ENCODE peak calls at places on chromosomes 7 and 10, in six cellular contexts. K, Q, V, Y, W and C are unnamed samples.

GRCh38 chr7:152989889-152990380 is 230.4 kb downstream of the ACTR3B start:
- DNase-seq in K (no peak), Q (no peak), V (no peak), Y (peak; percentile 3), W (no peak), C (peak; percentile 46)

GRCh38 chr10:27252267-27253000 is 11.8 kb upstream of the ACBD5 start:
- DNase-seq in K (peak; percentile 79), Q (peak; percentile 92), V (peak; percentile 29), Y (peak; percentile 58), W (peak; percentile 78), C (peak; percentile 35)

GRCh38 chr10:5873515-5873995 is 16.1 kb downstream of the ANKRD16 start:
- DNase-seq in K (peak; percentile 73), Q (peak; percentile 76), V (no peak), Y (peak; percentile 86), W (peak; percentile 36), C (peak; percentile 88)

GRCh38 chr10:95304463-95304862 is 13.7 kb upstream of the PDLIM1 start:
- DNase-seq in K (no peak), Q (no peak), V (no peak), Y (no peak), W (no peak), C (no peak)

GRCh38 chr7:42247301-42247700 is 10.3 kb upstream of the GLI3 start:
- DNase-seq in K (no peak), Q (no peak), V (peak; percentile 88), Y (peak; percentile 95), W (no peak), C (peak; percentile 39)

GRCh38 chr10:94358480-94358879 is 4.3 kb downstream of the NOC3L start:
- DNase-seq in K (no peak), Q (no peak), V (peak; percentile 96), Y (peak; percentile 91), W (no peak), C (peak; percentile 88)

GRCh38 chr10:132351611-132352010 is 19.6 kb downstream of the LRRC27 start:
- DNase-seq in K (no peak), Q (no peak), V (no peak), Y (no peak), W (no peak), C (no peak)

GRCh38 chr10:6346621-6347020 is 143.9 kb downstream of the PFKFB3 start:
- DNase-seq in K (no peak), Q (no peak), V (no peak), Y (no peak), W (no peak), C (no peak)

GRCh38 chr10:90407116-90407515 is 450.7 kb downstream of the HTR7 start:
- DNase-seq in K (no peak), Q (no peak), V (peak; percentile 74), Y (peak; percentile 76), W (no peak), C (no peak)

GRCh38 chr7:18976715-18977466 is 140.5 kb downstream of the TWIST1 start:
- DNase-seq in K (no peak), Q (no peak), V (peak; percentile 15), Y (no peak), W (no peak), C (no peak)

GRCh38 chr10:102596506-102596971 is 47.7 kb upstream of the TRIM8 start:
- DNase-seq in K (peak; percentile 54), Q (no peak), V (peak; percentile 40), Y (peak; percentile 68), W (no peak), C (peak; percentile 78)

GRCh38 chr7:1995426-1995825 is 237.3 kb downstream of the MAD1L1 start:
- DNase-seq in K (no peak), Q (no peak), V (no peak), Y (no peak), W (no peak), C (no peak)

GRCh38 chr7:151366872-151367207 is 25.2 kb downstream of the NUB1 start:
- DNase-seq in K (no peak), Q (no peak), V (peak; percentile 82), Y (peak; percentile 64), W (no peak), C (peak; percentile 90)

GRCh38 chr10:133394801-133395221 is 854 bp downstream of the MTG1 start:
- DNase-seq in K (no peak), Q (no peak), V (peak; percentile 14), Y (no peak), W (no peak), C (no peak)

GRCh38 chr7:151313857-151314256 is 27.8 kb upstream of the NUB1 start:
- DNase-seq in K (peak; percentile 79), Q (no peak), V (peak; percentile 33), Y (peak; percentile 39), W (peak; percentile 71), C (peak; percentile 47)

GRCh38 chr10:77832243-77832642 is 94.3 kb downstream of the DLG5 start:
- DNase-seq in K (peak; percentile 66), Q (peak; percentile 57), V (no peak), Y (no peak), W (no peak), C (no peak)

GRCh38 chr10:30911303-30911863 is 120.3 kb downstream of the ZNF438 start:
- DNase-seq in K (no peak), Q (no peak), V (no peak), Y (no peak), W (no peak), C (no peak)

GRCh38 chr7:54796853-54797252 is 37.8 kb upstream of the SEC61G start:
- DNase-seq in K (no peak), Q (no peak), V (no peak), Y (no peak), W (no peak), C (no peak)

GRCh38 chr7:75950111-75950681 is 35.2 kb downstream of the POR start:
- DNase-seq in K (peak; percentile 48), Q (no peak), V (no peak), Y (peak; percentile 30), W (peak; percentile 43), C (no peak)

GRCh38 chr7:80078159-80078731 is 56.4 kb upstream of the GNAI1 start:
- DNase-seq in K (no peak), Q (no peak), V (peak; percentile 24), Y (peak; percentile 77), W (no peak), C (peak; percentile 33)

GRCh38 chr10:130261766-130262165 is 125.6 kb downstream of the GLRX3 start:
- DNase-seq in K (no peak), Q (no peak), V (no peak), Y (no peak), W (no peak), C (no peak)

GRCh38 chr7:115122388-115122787 is 200.5 kb downstream of the MDFIC start:
- DNase-seq in K (no peak), Q (no peak), V (no peak), Y (no peak), W (no peak), C (no peak)

GRCh38 chr7:2943851-2944601 is 99.6 kb downstream of the CARD11 start:
- DNase-seq in K (no peak), Q (no peak), V (no peak), Y (no peak), W (no peak), C (no peak)

GRCh38 chr10:19745672-19746071 is 70.6 kb upstream of the PLXDC2 start:
- DNase-seq in K (no peak), Q (no peak), V (no peak), Y (peak; percentile 16), W (no peak), C (no peak)

GRCh38 chr10:78688945-78689935 is 379.5 kb upstream of the ZMIZ1 start:
- DNase-seq in K (no peak), Q (no peak), V (no peak), Y (peak; percentile 14), W (no peak), C (peak; percentile 38)

GRCh38 chr7:151925446-151926335 is 30.6 kb upstream of the GALNTL5 start:
- DNase-seq in K (no peak), Q (no peak), V (no peak), Y (peak; percentile 32), W (peak; percentile 61), C (peak; percentile 51)

GRCh38 chr10:113857210-113857609 is 2.7 kb downstream of the NHLRC2 start:
- DNase-seq in K (no peak), Q (no peak), V (no peak), Y (no peak), W (no peak), C (no peak)

GRCh38 chr7:72217151-72217550 is 195.0 kb downstream of the CALN1 start:
- DNase-seq in K (peak; percentile 41), Q (no peak), V (no peak), Y (no peak), W (no peak), C (no peak)

DNA sequence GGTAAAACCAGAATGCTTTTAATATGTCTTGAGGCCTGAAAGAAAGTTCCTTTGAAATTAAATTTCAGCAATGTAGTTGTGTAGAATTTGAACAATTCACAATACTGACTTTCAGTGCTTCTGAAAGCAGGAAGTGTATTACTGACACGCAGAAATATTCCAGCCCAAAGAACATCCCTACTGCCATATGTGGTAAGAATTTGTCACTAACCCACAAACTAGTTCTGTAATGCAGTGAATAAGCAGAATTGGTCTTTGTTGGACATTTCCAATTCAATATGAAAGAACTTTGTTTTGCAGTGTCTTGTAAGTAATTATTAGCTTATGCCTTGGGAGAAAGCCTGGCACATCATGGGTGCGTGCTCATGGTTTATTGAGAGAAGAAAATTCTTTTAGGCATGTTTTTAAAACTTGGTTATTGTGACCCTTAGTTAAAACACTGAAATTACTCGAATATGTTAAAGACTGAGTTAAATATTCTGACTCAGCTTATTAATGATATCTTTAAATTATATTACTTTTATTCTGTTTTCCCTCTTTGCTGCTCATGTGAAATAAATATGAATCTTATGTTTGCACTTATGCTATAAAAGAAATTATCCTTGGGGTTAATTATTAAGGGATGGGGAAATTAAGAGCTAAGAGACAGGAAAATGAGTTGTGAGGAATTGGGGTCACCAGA is 33.4 kb downstream of the PTPN12 start:
- DNase-seq in K (no peak), Q (no peak), V (peak; percentile 82), Y (peak; percentile 89), W (no peak), C (peak; percentile 58)
- H3K4me3 ChIP-seq in K (no peak overlapping the region), Q (no peak overlapping the region), V (no peak overlapping the region), Y (no peak overlapping the region), W (no peak overlapping the region), C (no peak overlapping the region)

DNA sequence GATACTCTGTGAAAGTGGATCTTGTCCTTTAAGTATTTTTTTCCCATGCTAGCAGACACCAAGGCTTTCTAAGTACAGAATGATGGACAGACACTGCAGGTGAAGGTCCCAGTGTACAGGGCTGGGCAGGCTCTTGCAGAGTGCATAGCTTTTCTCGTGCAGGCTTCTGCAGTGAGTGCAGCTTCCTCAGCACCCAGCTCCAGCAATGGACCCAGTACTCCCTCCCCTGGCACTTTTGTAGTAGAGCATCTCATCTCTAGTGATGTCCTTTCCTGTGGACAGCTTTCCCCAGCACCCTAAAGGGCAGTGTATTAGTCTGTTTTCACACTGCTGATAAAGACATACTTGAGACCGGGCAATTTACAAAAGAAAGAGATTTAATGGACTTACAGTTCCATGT is 104.3 kb downstream of the CUL2 start:
- DNase-seq in K (no peak), Q (no peak), V (no peak), Y (peak; percentile 54), W (no peak), C (peak; percentile 27)
- TF ChIP-seq CTCF in K (no peak), Q (no peak), V (no peak), Y (peak; percentile 54), W (no peak), C (peak; percentile 36)

GRCh38 chr7:5597772-5598171 is 174.1 kb upstream of the TNRC18 start:
- DNase-seq in K (no peak), Q (no peak), V (peak; percentile 40), Y (peak; percentile 33), W (no peak), C (no peak)
- H3K4me3 ChIP-seq in K (no peak overlapping the region), Q (no peak overlapping the region), V (peak overlapping the region; percentile 2), Y (no peak overlapping the region), W (no peak overlapping the region), C (no peak overlapping the region)

GRCh38 chr7:48188776-48189520 is 17.7 kb downstream of the ABCA13 start:
- DNase-seq in K (no peak), Q (no peak), V (peak; percentile 47), Y (no peak), W (no peak), C (peak; percentile 56)
- TF ChIP-seq CTCF in K (no peak), Q (no peak), V (no peak), Y (no peak), W (no peak), C (no peak)